ENCODE peak calls at places on chromosomes 16 and 17, in seven cellular contexts. N is kidney, R is kidney epithelial cell, D is AG04450, B is fibroblast of mammary gland, Y is bronchial epithelial cell, E is stomach. W is an unnamed sample.

GRCh38 chr17:28427372-28427771 is 21.4 kb upstream of the SLC46A1 start:
- DNase-seq in D (peak), B (no peak), N (no peak), E (no peak), R (no peak), Y (no peak), W (no peak)

GRCh38 chr17:12667299-12667958 is 1.7 kb downstream of the MYOCD start:
- DNase-seq in B (peak), N (no peak), E (no peak), R (no peak), D (peak), Y (peak), W (peak)

GRCh38 chr16:9469512-9469911 is 378.1 kb downstream of the HAPSTR1 start:
- DNase-seq in Y (peak), B (peak), E (no peak), N (no peak), D (no peak), R (peak), W (no peak)

GRCh38 chr16:60720060-60720459 is 1316.2 kb downstream of the CDH8 start:
- DNase-seq in N (no peak), Y (no peak), R (no peak), D (no peak), B (no peak), E (no peak), W (no peak)

GRCh38 chr16:88640520-88641247 is 2.3 kb downstream of the IL17C start:
- DNase-seq in E (no peak), B (no peak), D (no peak), R (no peak), Y (no peak), N (no peak), W (no peak)

GRCh38 chr16:69927056-69927757 is 23.9 kb upstream of the CLEC18A start:
- DNase-seq in E (no peak), Y (no peak), B (peak), N (peak), R (no peak), D (no peak), W (no peak)

GRCh38 chr17:36777118-36777517 is 160.2 kb upstream of the LHX1 start:
- DNase-seq in N (no peak), B (peak), R (no peak), E (no peak), D (no peak), Y (peak), W (no peak)

GRCh38 chr16:50810241-50810965 is 68.5 kb downstream of the CYLD start:
- DNase-seq in B (no peak), R (no peak), Y (no peak), E (no peak), D (no peak), N (no peak), W (no peak)

GRCh38 chr16:58614860-58615259 is 14.8 kb downstream of the CNOT1 start:
- DNase-seq in B (no peak), Y (no peak), R (no peak), N (no peak), E (no peak), D (no peak), W (no peak)

GRCh38 chr17:82497483-82498405 is 21.8 kb upstream of the FOXK2 start:
- DNase-seq in R (no peak), B (peak), Y (peak), E (no peak), N (no peak), D (peak), W (peak)

GRCh38 chr17:75740631-75741077 is 19.4 kb downstream of the ITGB4 start:
- DNase-seq in Y (no peak), N (no peak), R (no peak), B (no peak), E (no peak), D (no peak), W (no peak)

GRCh38 chr16:69890114-69890890 is 60.8 kb upstream of the CLEC18A start:
- DNase-seq in Y (peak), E (peak), N (peak), R (peak), D (no peak), B (peak), W (no peak)

GRCh38 chr17:41505836-41506767 is 690 bp upstream of the KRT13 start:
- DNase-seq in R (no peak), B (no peak), N (no peak), E (no peak), D (no peak), Y (peak), W (no peak)

GRCh38 chr16:11501583-11502138 is 85.1 kb downstream of the LITAF start:
- DNase-seq in Y (no peak), R (no peak), N (no peak), D (no peak), E (no peak), B (no peak), W (no peak)

GRCh38 chr17:68794636-68795503 is 160.3 kb downstream of the ABCA8 start:
- DNase-seq in R (no peak), Y (peak), E (no peak), D (peak), N (no peak), B (peak), W (peak)

GRCh38 chr16:57475711-57476339 is 10.5 kb downstream of the DOK4 start:
- DNase-seq in Y (no peak), N (peak), E (no peak), B (peak), R (no peak), D (no peak), W (peak)

GRCh38 chr16:57480127-57480753 is 6.1 kb downstream of the DOK4 start:
- DNase-seq in E (peak), B (peak), D (no peak), Y (no peak), R (no peak), N (peak), W (no peak)

GRCh38 chr17:83144421-83145357 is 65.3 kb downstream of the METRNL start:
- DNase-seq in B (peak), Y (no peak), E (no peak), D (no peak), N (peak), R (no peak), W (no peak)

GRCh38 chr16:22977294-22977697 is 163.3 kb downstream of the HS3ST2 start:
- DNase-seq in E (no peak), R (no peak), N (no peak), Y (peak), B (peak), D (no peak), W (no peak)

GRCh38 chr17:12983986-12984932 is 33.6 kb downstream of the ELAC2 start:
- DNase-seq in Y (no peak), R (no peak), N (no peak), E (no peak), D (peak), B (peak), W (no peak)

GRCh38 chr17:39533891-39534290 is 72.6 kb downstream of the CDK12 start:
- DNase-seq in E (no peak), D (no peak), B (no peak), N (no peak), R (no peak), Y (peak), W (no peak)

GRCh38 chr17:74354123-74354522 is 7.5 kb downstream of the BTBD17 start:
- DNase-seq in Y (peak), E (peak), D (no peak), N (no peak), R (no peak), B (peak), W (peak)

GRCh38 chr16:61921373-61921772 is 114.9 kb downstream of the CDH8 start:
- DNase-seq in B (no peak), Y (no peak), E (no peak), D (no peak), R (no peak), N (no peak), W (no peak)

GRCh38 chr16:61915569-61915968 is 120.7 kb downstream of the CDH8 start:
- DNase-seq in R (no peak), E (no peak), B (no peak), N (no peak), Y (no peak), D (no peak), W (no peak)
- TF ChIP-seq CTCF in R (no peak), E (no peak), B (no peak), N (no peak), Y (no peak), D (no peak), W (no peak)

DNA sequence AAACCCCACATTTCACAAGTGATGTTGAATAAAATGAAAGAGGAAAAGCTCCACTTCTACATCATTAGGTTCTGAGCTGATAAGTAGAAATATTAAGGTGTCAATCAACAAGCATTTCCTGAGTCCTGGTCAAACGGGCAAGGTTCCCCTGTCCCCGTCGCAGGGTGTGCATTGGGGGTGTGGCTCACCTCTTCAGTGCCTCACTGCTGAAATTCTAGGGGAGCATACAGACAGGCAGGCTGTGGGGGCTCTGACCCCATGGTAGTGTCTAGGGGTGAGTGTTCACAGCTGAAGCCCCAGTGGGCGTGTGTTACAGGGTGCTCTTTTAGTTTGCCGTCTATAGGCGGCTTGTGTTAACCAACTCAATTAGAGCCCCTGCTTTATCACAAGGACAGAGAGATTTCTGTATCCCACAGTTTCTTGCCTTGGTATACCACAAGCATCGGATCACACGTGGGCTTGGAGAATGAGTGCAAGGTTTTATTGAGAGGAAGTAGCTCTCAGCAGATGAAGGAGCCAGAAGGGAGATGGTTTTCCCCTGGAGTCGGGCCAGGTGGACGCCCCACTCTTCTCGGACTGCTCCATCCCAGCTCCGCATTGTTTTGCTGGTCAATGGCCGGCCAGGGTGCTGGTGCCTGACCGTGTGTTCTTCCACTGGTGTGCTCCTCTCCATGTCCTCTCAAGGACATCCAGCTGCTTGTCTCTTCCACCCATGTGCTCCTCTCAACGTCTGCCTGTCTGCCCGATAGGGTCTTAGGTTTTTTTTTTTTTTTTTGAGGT is 238.2 kb upstream of the NLRP1 start:
- DNase-seq in B (no peak), E (no peak), D (no peak), R (no peak), Y (no peak), N (no peak), W (no peak)
- H3K4me3 ChIP-seq in B (no peak), E (no peak), D (no peak), R (no peak), Y (no peak), N (no peak), W (no peak)

DNA sequence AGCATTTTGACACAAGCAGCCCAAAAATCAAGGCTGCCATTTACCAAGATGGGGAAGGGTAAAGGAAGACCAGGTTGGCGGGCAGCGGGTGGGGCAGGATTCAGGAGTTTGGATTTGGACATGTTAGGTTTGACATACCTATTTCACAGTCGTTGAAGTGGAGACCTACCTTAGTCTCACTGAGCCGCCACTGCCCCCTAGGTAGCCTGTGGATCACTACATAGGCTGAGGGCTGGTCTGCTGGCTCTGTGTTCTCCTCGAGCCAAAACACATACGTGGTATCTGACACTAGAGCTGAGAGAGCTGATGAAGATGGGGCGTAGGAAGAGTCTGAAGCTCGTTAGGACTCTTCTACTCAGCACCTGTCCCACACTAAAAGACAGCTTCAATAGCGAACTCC is 115.1 kb downstream of the HIC1 start:
- DNase-seq in B (no peak), D (no peak), N (no peak), E (no peak), Y (no peak), R (no peak), W (no peak)
- TF ChIP-seq CTCF in B (peak), D (peak), N (no peak), E (no peak), Y (peak), R (peak), W (peak)

GRCh38 chr16:30997000-30997886 is 12.2 kb downstream of the HSD3B7 start:
- DNase-seq in B (peak), E (peak), R (no peak), N (peak), Y (peak), D (no peak), W (peak)

GRCh38 chr16:30996324-30996999 is 11.5 kb downstream of the HSD3B7 start:
- DNase-seq in D (no peak), E (no peak), N (no peak), Y (peak), B (peak), R (no peak), W (no peak)

GRCh38 chr16:30995927-30996323 is 10.9 kb downstream of the HSD3B7 start:
- DNase-seq in Y (no peak), R (no peak), E (no peak), N (no peak), D (no peak), B (no peak), W (no peak)

GRCh38 chr16:30998852-30999761 is 11.3 kb downstream of the STX1B start:
- DNase-seq in R (no peak), B (peak), E (no peak), Y (no peak), D (no peak), N (no peak), W (no peak)

DNA sequence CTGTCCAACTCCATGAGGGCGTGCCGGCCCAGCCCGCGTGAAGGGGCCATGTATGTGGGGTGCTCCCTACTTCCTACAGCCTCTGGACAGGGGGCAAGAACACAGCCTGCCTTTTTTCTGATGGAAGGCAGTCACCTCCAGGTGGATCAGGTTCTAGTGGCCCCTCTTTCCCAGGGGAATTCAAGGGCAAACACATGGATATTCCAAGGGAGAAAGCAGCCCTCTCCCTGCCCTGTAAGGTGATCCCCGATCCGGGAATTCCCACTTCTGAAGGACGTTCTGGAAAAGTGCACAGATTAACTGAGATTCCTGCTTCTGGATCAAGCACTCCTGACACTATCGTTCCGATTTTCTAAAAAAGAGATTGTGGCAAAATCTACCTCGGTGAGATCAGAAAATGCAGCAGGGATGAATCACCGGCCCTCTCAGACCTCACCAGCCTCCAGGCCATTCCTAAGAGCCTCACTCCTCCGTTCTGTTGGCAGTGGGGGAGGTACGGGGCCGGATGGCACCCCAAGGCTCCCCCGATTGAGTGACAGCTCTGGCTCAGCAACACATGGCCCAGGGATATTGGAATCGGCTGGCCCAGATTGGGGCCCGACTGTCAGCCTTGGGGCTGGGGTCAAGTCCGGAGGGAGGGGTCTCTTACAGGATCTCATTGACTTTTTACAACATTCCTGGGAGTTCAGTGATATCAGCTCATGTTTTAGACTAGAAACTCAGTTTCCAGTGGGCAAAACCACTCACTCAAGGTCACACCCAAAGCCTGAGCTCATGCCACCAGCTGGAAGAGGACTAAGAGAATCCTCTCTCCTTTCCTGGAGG is 12.3 kb downstream of the STX1B start:
- DNase-seq in B (peak), D (peak), E (no peak), N (no peak), Y (peak), R (peak), W (no peak)
- H3K4me3 ChIP-seq in B (peak), D (peak), E (no peak), N (no peak), Y (peak), R (no peak), W (no peak)

DNA sequence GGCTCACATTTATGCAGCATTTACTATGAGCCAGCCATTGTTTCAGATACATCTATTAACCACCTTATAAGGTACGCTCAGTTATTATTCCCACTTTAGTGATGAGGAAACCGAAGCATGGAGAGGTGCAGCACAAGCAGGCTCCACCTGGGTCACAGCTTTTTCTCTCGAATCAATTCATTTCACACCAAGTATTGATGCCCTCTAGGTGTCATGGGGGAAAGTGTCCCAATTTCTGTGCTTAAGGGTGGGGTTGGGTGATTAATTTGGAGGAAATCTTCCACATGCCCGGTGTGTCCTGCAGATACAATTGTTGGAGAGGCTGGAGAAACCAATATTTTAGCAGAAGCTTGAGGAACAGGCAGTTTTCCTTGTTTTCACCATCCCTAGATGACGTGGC is 62.7 kb upstream of the DNAJA2 start:
- DNase-seq in R (no peak), E (no peak), B (no peak), N (no peak), Y (no peak), D (no peak), W (no peak)
- TF ChIP-seq CTCF in R (no peak), E (no peak), B (no peak), N (no peak), Y (no peak), D (no peak), W (no peak)

GRCh38 chr16:80063028-80063767 is 462.7 kb upstream of the MAF start:
- DNase-seq in Y (no peak), N (no peak), E (no peak), B (no peak), R (no peak), D (no peak), W (no peak)

GRCh38 chr16:80056334-80056733 is 455.8 kb upstream of the MAF start:
- DNase-seq in Y (no peak), N (no peak), R (no peak), D (no peak), B (no peak), E (no peak), W (no peak)

GRCh38 chr16:80058236-80058635 is 457.7 kb upstream of the MAF start:
- DNase-seq in R (no peak), N (peak), E (no peak), D (no peak), Y (peak), B (peak), W (no peak)

GRCh38 chr16:80062361-80063027 is 462.0 kb upstream of the MAF start:
- DNase-seq in N (no peak), B (no peak), E (no peak), Y (no peak), D (no peak), R (no peak), W (no peak)

GRCh38 chr16:80060470-80060869 is 459.9 kb upstream of the MAF start:
- DNase-seq in R (no peak), N (no peak), E (no peak), Y (peak), D (no peak), B (no peak), W (no peak)
- H3K4me3 ChIP-seq in R (no peak), N (no peak), E (no peak), Y (no peak), D (no peak), B (no peak), W (no peak)

GRCh38 chr16:82580293-82580900 is 46.4 kb upstream of the CDH13 start:
- DNase-seq in E (peak), Y (peak), R (no peak), D (no peak), N (no peak), B (peak), W (no peak)
- TF ChIP-seq CTCF in E (no peak), Y (peak), R (peak), D (peak), N (no peak), B (peak), W (peak)

DNA sequence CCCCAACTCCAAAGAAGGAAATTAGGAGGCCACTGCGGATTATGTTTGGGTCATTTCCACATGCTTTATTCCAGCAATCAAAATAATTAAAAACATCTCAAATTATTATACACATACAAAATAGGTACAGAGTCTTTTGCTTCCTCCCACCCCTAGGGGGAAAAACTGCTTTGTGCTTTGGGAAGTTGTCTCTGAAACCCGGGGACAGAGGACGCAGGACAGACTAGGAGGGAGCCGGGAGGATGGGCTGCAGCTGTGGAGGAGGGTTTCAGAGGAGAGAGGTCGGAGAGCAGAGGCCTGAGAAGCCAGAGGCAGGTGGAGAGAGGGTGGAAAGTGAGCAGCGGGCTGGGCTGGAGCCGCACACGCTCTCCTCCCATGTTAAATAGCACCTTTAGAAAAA is 17.4 kb downstream of the COL1A1 start:
- DNase-seq in E (no peak), Y (no peak), D (no peak), R (no peak), B (peak), N (no peak), W (no peak)
- H3K4me3 ChIP-seq in E (peak), Y (no peak), D (no peak), R (no peak), B (no peak), N (no peak), W (no peak)